ENCODE peak calls at places on chromosomes 3 and 15, in seven cellular contexts. Z is HEK293T; C is activated naive CD8-positive, alpha-beta T cell treated with anti-CD3 and anti-CD28 coated beads for 36 hours; I is NCI-H2029; W is adrenal gland; D is NCI-H1092 treated with DMSO at 0.1 percent for 48 hours; L is H9. O is an unnamed sample.

GRCh38 chr3:16357191-16357590 is 92.2 kb downstream of the OXNAD1 start:
- DNase-seq in W (no peak), D (no peak), C (no peak), L (no peak), Z (no peak), I (no peak), O (no peak)

GRCh38 chr3:64122476-64122875 is 99.2 kb upstream of the PSMD6 start:
- DNase-seq in C (no peak), W (peak; percentile 67), I (no peak), L (no peak), D (no peak), Z (no peak), O (no peak)

GRCh38 chr3:71210257-71211002 is 373.1 kb downstream of the FOXP1 start:
- DNase-seq in Z (no peak), W (peak; percentile 84), I (no peak), D (no peak), L (no peak), C (no peak), O (no peak)

GRCh38 chr15:75149911-75150709 is 51.6 kb upstream of the C15orf39 start:
- DNase-seq in W (no peak), C (no peak), I (no peak), Z (no peak), D (no peak), L (no peak), O (no peak)

GRCh38 chr3:186935133-186935532 is 4.8 kb downstream of the ST6GAL1 start:
- DNase-seq in I (no peak), W (no peak), C (no peak), Z (no peak), L (no peak), D (no peak), O (no peak)

GRCh38 chr3:171178714-171179113 is 152.2 kb upstream of the SLC2A2 start:
- DNase-seq in L (no peak), C (no peak), D (no peak), Z (no peak), I (no peak), W (no peak), O (no peak)

GRCh38 chr3:103002447-103002846 is 567.6 kb downstream of the ZPLD1 start:
- DNase-seq in D (no peak), C (no peak), L (no peak), Z (no peak), I (no peak), W (no peak), O (no peak)

GRCh38 chr3:149378420-149379388 is 1.3 kb upstream of the TM4SF1 start:
- DNase-seq in L (no peak), W (no peak), I (no peak), D (peak; percentile 11), C (no peak), Z (no peak), O (no peak)

GRCh38 chr3:14345496-14346150 is 56.8 kb upstream of the SLC6A6 start:
- DNase-seq in W (no peak), D (no peak), Z (no peak), C (no peak), L (no peak), I (no peak), O (no peak)

GRCh38 chr3:188241883-188242282 is 87.9 kb downstream of the LPP start:
- DNase-seq in W (no peak), D (no peak), L (no peak), C (no peak), I (no peak), Z (no peak), O (no peak)